ENCODE peak calls at places on chromosomes 4 and X, in nine cellular contexts. I is A549; V is left ventricle myocardium inferior; U is aorta; M is GM23248; E is naive thymus-derived CD4-positive, alpha-beta T cell; Z is astrocyte of the cerebellum; C is body of pancreas; B is right lobe of liver. F is an unnamed sample.

GRCh38 chrX:109685656-109686078 is 47.4 kb downstream of the ACSL4 start:
- DNase-seq in M (no peak), B (no peak), V (no peak), I (no peak), U (no peak), E (no peak), C (no peak), Z (no peak), F (no peak)

GRCh38 chrX:140949231-140949630 is 53.2 kb upstream of the SPANXB1 start:
- DNase-seq in Z (peak), B (no peak), I (no peak), M (no peak), E (no peak), V (no peak), C (no peak), U (no peak), F (no peak)

GRCh38 chrX:86002076-86002896 is 45.1 kb downstream of the CHM start:
- DNase-seq in I (no peak), V (no peak), E (no peak), B (no peak), Z (peak), M (no peak), U (no peak), C (peak), F (no peak)

GRCh38 chr4:86791126-86791525 is 58.1 kb downstream of the SLC10A6 start:
- DNase-seq in Z (no peak), M (no peak), U (no peak), I (no peak), E (no peak), B (no peak), V (no peak), C (no peak), F (no peak)

GRCh38 chr4:167359711-167360110 is 125.4 kb upstream of the SPOCK3 start:
- DNase-seq in M (no peak), Z (no peak), E (no peak), U (no peak), I (no peak), V (no peak), B (no peak), C (no peak), F (no peak)

GRCh38 chrX:129983575-129984131 is 1.2 kb downstream of the BCORL1 start:
- DNase-seq in C (no peak), Z (no peak), V (no peak), I (peak), B (no peak), M (peak), U (peak), E (peak), F (no peak)

GRCh38 chr4:118752551-118752950 is 67.4 kb downstream of the METTL14 start:
- DNase-seq in C (no peak), V (no peak), I (no peak), Z (no peak), M (peak), U (no peak), B (no peak), E (no peak), F (no peak)

GRCh38 chr4:43932448-43932847 is 516.2 kb downstream of the KCTD8 start:
- DNase-seq in V (no peak), I (no peak), U (no peak), M (peak), Z (no peak), E (no peak), C (no peak), B (no peak), F (no peak)

GRCh38 chr4:139675156-139675555 is 9.5 kb downstream of the MGST2 start:
- DNase-seq in E (no peak), B (no peak), U (no peak), V (no peak), I (no peak), C (no peak), Z (no peak), M (no peak), F (no peak)

DNA sequence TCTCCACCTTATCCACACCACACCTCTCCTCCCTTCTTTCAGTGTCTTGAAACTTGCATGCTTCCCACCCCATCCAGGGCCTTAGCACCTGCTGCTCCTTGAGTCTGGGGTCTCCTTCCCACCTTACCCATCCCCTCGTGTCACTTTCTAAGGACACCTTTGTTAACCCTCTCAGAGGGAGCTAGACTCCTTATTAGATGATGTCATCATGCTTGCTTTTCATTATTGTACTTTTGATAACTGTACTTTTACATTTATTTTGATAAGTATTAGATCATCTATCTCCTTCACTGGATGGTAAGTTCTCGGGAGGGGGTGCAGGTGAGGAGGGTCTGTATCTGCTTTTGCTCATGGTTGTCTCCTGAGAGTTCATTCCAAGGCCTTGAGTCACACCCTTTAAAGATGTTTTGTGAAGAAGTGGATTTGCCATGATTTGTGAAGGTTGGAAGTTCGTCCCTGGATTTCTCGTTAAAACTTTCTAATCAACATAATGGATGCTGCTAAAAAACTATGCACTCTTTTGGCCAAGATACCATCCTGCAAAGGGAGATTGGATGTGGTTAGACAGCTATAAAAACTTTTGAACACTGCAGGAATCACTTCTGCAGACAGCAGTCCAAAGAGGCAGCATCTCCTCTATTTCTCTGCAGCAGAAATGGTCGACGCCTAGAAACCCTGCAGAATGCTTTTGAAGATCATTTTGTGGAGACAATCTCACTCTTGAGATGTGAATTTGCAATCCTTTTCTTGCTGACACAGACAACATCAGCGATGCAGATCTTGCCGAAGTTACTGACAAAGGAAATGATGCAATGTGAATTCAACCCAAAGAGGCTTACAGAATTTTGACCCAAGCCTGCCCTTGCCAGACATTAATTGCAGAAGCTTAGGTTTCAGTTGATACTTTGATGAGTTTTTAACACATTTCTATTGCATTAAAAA is 69.5 kb downstream of the ENPP6 start:
- DNase-seq in Z (no peak), U (no peak), M (peak), V (no peak), B (no peak), I (no peak), E (no peak), C (no peak), F (no peak)
- H3K4me3 ChIP-seq in Z (no peak), U (no peak), M (no peak), V (no peak), B (no peak), I (no peak), E (no peak), C (no peak), F (no peak)

GRCh38 chr4:165872443-165873297 is at the start of gene TLL1:
- DNase-seq in U (no peak), E (no peak), V (no peak), B (no peak), I (peak), C (peak), M (no peak), Z (no peak), F (no peak)
- H3K4me3 ChIP-seq in U (peak), E (no peak), V (peak), B (peak), I (peak), C (peak), M (peak), Z (peak), F (peak)

GRCh38 chr4:173111031-173111430 is 57.6 kb upstream of the GALNT7 start:
- DNase-seq in I (no peak), U (no peak), Z (no peak), E (no peak), B (no peak), M (no peak), V (no peak), C (no peak), F (no peak)
- H3K4me3 ChIP-seq in I (no peak), U (no peak), Z (no peak), E (no peak), B (no peak), M (no peak), V (no peak), C (no peak), F (no peak)

GRCh38 chr4:124433044-124433443 is 279.5 kb downstream of the ANKRD50 start:
- DNase-seq in M (no peak), U (no peak), Z (no peak), I (no peak), C (no peak), B (no peak), E (no peak), V (no peak), F (no peak)

GRCh38 chr4:124433500-124433899 is 279.0 kb downstream of the ANKRD50 start:
- DNase-seq in M (peak), B (no peak), I (no peak), C (no peak), Z (no peak), V (no peak), U (peak), E (no peak), F (no peak)

GRCh38 chr4:124432500-124432899 is 280.0 kb downstream of the ANKRD50 start:
- DNase-seq in B (no peak), M (peak), C (no peak), I (no peak), U (no peak), V (no peak), Z (no peak), E (no peak), F (no peak)

GRCh38 chr4:124429746-124430250 is 282.7 kb downstream of the ANKRD50 start:
- DNase-seq in E (no peak), I (no peak), Z (no peak), C (no peak), M (no peak), B (no peak), U (no peak), V (no peak), F (no peak)

GRCh38 chr4:124431663-124432192 is 280.8 kb downstream of the ANKRD50 start:
- DNase-seq in M (peak), I (no peak), U (no peak), C (no peak), B (no peak), E (no peak), V (no peak), Z (no peak), F (no peak)
- H3K4me3 ChIP-seq in M (no peak), I (no peak), U (no peak), C (no peak), B (no peak), E (no peak), V (no peak), Z (no peak), F (no peak)

GRCh38 chr4:94457692-94458106 is 6.0 kb downstream of the PDLIM5 start:
- DNase-seq in V (no peak), C (peak), I (no peak), M (no peak), E (no peak), U (no peak), B (no peak), Z (no peak), F (no peak)
- H3K4me3 ChIP-seq in V (peak), C (no peak), I (peak), M (peak), E (no peak), U (no peak), B (no peak), Z (no peak), F (no peak)

GRCh38 chrX:40003982-40004535 is 93.7 kb downstream of the BCOR start:
- DNase-seq in M (no peak), B (no peak), I (no peak), Z (no peak), C (no peak), V (no peak), U (no peak), E (no peak), F (no peak)
- H3K4me3 ChIP-seq in M (no peak), B (no peak), I (no peak), Z (no peak), C (no peak), V (no peak), U (no peak), E (no peak), F (no peak)

GRCh38 chr4:104589264-104589868 is 94.7 kb upstream of the CXXC4 start:
- DNase-seq in E (no peak), V (no peak), I (no peak), M (no peak), B (no peak), C (no peak), Z (no peak), U (no peak), F (no peak)

GRCh38 chr4:104592894-104593470 is 98.3 kb upstream of the CXXC4 start:
- DNase-seq in M (no peak), Z (no peak), V (no peak), C (no peak), E (no peak), U (no peak), B (no peak), I (no peak), F (no peak)

GRCh38 chr4:104596189-104596588 is 101.5 kb upstream of the CXXC4 start:
- DNase-seq in C (no peak), V (no peak), I (no peak), Z (no peak), M (no peak), U (no peak), E (no peak), B (no peak), F (no peak)

DNA sequence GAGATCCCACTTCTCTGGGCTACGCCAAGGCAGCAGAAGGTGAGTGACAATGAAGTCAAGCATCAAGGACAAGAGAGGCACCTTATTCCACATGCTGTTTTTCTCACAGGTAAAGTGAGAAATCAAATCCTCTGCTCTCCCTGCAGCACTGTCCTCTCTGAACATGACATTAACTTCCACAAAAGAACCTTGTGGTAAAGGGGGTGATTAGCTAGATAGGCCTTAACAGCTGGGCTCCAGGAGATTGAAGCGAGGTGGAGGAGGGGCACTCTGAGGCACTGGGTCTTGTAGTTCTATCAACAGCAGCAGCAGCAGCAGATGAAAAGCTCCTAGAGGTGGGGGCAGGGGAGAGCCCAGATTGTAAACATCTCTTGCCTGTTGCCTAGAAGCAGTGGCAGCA is 96.8 kb upstream of the CXXC4 start:
- DNase-seq in E (no peak), C (peak), B (no peak), U (no peak), Z (no peak), I (no peak), M (no peak), V (peak), F (no peak)
- H3K4me3 ChIP-seq in E (no peak), C (no peak), B (no peak), U (no peak), Z (no peak), I (no peak), M (no peak), V (no peak), F (no peak)